ENCODE peak calls at places on chromosomes 5 and 9, in five cellular contexts. R is upper lobe of right lung, P is HAP-1, G is thoracic aorta, O is WERI-Rb-1. H is an unnamed sample.

GRCh38 chr9:127980056-127980705 is 608 bp downstream of the EEIG1 start:
- DNase-seq in R (peak; percentile 84), P (no peak), G (no peak), O (peak; percentile 60), H (no peak)

GRCh38 chr9:80699551-80699998 is 989.8 kb downstream of the TLE1 start:
- DNase-seq in R (no peak), P (no peak), G (no peak), O (no peak), H (no peak)

GRCh38 chr5:109191153-109191558 is 218.6 kb downstream of the PJA2 start:
- DNase-seq in R (no peak), P (no peak), G (no peak), O (no peak), H (no peak)

GRCh38 chr5:17248999-17249634 is 31.7 kb downstream of the BASP1 start:
- DNase-seq in R (no peak), P (no peak), G (no peak), O (no peak), H (no peak)

GRCh38 chr9:101486693-101487442 is 46.8 kb upstream of the RNF20 start:
- DNase-seq in R (peak; percentile 79), P (no peak), G (no peak), O (peak; percentile 67), H (no peak)

GRCh38 chr5:32462618-32463017 is 18.1 kb upstream of the ZFR start:
- DNase-seq in R (no peak), P (no peak), G (no peak), O (no peak), H (no peak)

GRCh38 chr9:77977210-77977611 is 54.4 kb downstream of the GNAQ start:
- DNase-seq in R (no peak), P (peak; percentile 63), G (no peak), O (peak; percentile 15), H (no peak)

GRCh38 chr5:88214655-88215054 is 54.0 kb downstream of the TMEM161B start:
- DNase-seq in R (no peak), P (no peak), G (no peak), O (no peak), H (no peak)

GRCh38 chr5:171577940-171578856 is 158.8 kb downstream of the FGF18 start:
- DNase-seq in R (no peak), P (no peak), G (no peak), O (peak; percentile 24), H (no peak)

GRCh38 chr5:90547072-90547536 is 11.5 kb upstream of the ADGRV1 start:
- DNase-seq in R (no peak), P (peak; percentile 25), G (no peak), O (no peak), H (no peak)

GRCh38 chr9:116979461-116979860 is 292.4 kb downstream of the TRIM32 start:
- DNase-seq in R (no peak), P (no peak), G (no peak), O (no peak), H (no peak)

GRCh38 chr5:40679998-40680681 is 425 bp downstream of the PTGER4 start:
- DNase-seq in R (peak; percentile 71), P (no peak), G (no peak), O (no peak), H (no peak)

GRCh38 chr5:54760182-54760935 is 225.0 kb downstream of the ESM1 start:
- DNase-seq in R (no peak), P (no peak), G (no peak), O (no peak), H (no peak)

GRCh38 chr5:124773291-124774001 is 27.0 kb upstream of the ZNF608 start:
- DNase-seq in R (no peak), P (peak; percentile 86), G (no peak), O (no peak), H (no peak)

GRCh38 chr5:81971086-81971693 is 633 bp upstream of the ATG10 start:
- DNase-seq in R (no peak), P (peak; percentile 20), G (no peak), O (no peak), H (no peak)

GRCh38 chr9:445033-445432 is 230.4 kb downstream of the DOCK8 start:
- DNase-seq in R (no peak), P (no peak), G (no peak), O (no peak), H (no peak)

GRCh38 chr9:32565967-32566366 is 7.0 kb downstream of the NDUFB6 start:
- DNase-seq in R (no peak), P (no peak), G (no peak), O (no peak), H (no peak)

GRCh38 chr5:38258319-38259061 is at the start of gene EGFLAM:
- DNase-seq in R (peak; percentile 65), P (peak; percentile 20), G (no peak), O (peak; percentile 91), H (no peak)

GRCh38 chr9:126055386-126055785 is 271.2 kb upstream of the MVB12B start:
- DNase-seq in R (peak; percentile 46), P (no peak), G (no peak), O (peak; percentile 55), H (no peak)

GRCh38 chr5:169636477-169637084 is 494 bp upstream of the DOCK2 start:
- DNase-seq in R (no peak), P (no peak), G (no peak), O (no peak), H (no peak)

GRCh38 chr5:76303917-76304316 is 99.2 kb upstream of the IQGAP2 start:
- DNase-seq in R (no peak), P (no peak), G (no peak), O (no peak), H (no peak)

GRCh38 chr9:113026200-113026599 is 14.2 kb upstream of the ZNF883 start:
- DNase-seq in R (no peak), P (no peak), G (no peak), O (no peak), H (no peak)

GRCh38 chr5:167773902-167774301 is 517.5 kb upstream of the WWC1 start:
- DNase-seq in R (no peak), P (no peak), G (no peak), O (no peak), H (no peak)

DNA sequence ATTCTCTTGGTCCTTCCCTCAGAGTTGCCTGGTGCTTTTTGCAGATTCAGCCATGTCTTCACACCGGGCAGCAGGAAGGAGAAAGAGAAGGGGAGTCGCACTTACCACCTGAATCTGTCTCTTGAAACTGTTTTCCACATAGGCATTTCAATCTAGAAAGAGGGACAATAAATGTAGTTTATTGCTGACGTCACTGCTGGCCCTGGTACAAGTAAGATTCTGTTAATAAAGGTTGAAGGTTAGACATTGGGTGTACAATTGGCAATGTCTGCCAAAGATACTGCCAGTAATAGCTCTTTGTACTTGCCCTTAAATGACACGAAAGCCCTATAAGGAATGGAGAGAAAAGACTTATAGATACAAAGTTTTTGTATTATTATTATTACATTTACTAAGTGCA is 72.8 kb downstream of the MEGF10 start:
- DNase-seq in R (no peak), P (no peak), G (no peak), O (no peak), H (no peak)
- H3K27me3 ChIP-seq in R (peaks cover 11% of the 10 kb centered on the region), P (peaks cover 10% of the 10 kb centered on the region), G (no peaks in the 10 kb centered on the region), O (no peaks in the 10 kb centered on the region), H (no peaks in the 10 kb centered on the region)

GRCh38 chr5:133792683-133793082 is 175.7 kb downstream of the C5orf15 start:
- DNase-seq in R (no peak), P (no peak), G (no peak), O (no peak), H (no peak)
- H3K27me3 ChIP-seq in R (no peaks in the 10 kb centered on the region), P (no peaks in the 10 kb centered on the region), G (no peaks in the 10 kb centered on the region), O (no peaks in the 10 kb centered on the region), H (no peaks in the 10 kb centered on the region)

DNA sequence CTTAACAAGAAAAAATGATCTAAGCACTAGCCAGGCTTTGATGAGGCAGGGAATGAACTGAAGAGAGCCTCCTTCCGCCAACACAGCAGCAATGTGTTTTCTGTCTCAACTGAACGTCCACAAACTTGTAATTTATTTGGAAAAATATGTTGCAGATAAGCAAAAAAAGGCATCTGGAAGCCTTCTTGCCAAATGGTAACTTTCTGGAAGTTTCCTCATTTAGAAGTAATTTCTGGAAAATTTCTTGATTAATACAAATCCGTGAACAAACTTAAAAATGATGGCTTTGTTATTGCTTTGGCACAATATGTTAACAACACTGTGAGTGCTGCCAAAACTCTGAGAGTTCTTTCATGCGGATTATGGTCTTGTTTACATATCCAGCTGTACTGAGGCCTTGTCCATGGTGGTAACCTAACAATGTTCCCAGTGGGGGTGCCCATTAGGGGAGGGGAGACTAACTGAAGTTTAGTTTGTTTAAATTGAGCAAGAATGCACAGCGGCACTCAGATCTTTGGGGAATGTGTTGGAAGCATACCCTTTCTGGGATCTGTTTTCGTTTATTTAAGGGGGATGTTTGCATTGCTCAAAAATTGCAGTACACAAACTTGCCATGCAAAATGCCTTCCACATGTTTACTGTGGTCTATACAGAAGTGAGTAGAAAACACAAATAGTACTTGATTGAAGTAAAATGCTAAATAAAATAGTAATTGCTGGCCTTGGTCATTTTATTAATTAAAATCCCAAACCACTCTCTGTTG is 334.7 kb downstream of the NR2F1-AS1 start:
- DNase-seq in R (no peak), P (no peak), G (no peak), O (no peak), H (no peak)
- H3K27me3 ChIP-seq in R (no peaks in the 10 kb centered on the region), P (no peaks in the 10 kb centered on the region), G (no peaks in the 10 kb centered on the region), O (no peaks in the 10 kb centered on the region), H (no peaks in the 10 kb centered on the region)

DNA sequence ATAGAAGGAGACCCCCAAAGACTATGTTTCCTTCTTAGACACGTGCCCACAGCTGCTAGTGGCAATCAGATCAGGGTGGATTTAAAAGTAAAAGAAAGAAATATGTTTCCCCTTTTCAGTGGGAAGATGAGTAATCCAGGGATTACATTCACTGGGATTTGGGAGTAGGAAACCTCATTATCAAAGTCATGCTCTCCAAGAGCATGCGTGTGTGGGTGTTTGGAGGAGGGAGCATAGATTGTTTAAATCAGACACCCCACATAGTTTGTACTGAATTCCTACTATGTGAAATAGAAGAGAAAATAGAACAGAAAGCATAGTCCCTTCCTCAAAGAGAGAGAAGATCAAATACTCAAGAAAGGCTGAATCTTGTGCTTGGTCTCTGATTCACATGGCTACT is 65.5 kb upstream of the TBCA start:
- DNase-seq in R (no peak), P (no peak), G (no peak), O (no peak), H (no peak)
- H3K27me3 ChIP-seq in R (peaks cover 25% of the 10 kb centered on the region), P (peaks cover 34% of the 10 kb centered on the region), G (no peaks in the 10 kb centered on the region), O (no peaks in the 10 kb centered on the region), H (peaks cover 35% of the 10 kb centered on the region)

DNA sequence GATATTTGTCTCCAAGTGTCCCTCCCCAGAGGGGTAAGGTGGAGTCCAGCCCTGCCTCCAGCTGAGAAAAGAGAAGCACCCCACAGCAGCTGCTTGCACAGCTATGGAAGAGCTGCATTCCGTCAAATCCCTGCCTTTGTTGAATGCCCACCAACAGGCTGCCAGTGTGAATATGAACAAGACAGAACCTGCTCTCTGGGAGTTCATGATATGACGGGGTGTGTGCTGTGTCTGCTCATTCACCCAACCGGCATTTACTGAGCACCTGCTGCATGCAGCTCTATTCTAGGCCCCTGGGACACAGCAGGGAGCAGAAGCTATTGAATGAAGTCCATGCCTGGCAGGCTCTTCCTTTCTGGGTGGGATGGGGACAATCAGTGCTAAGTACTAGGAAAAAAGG is 238.8 kb downstream of the GADD45G start:
- DNase-seq in R (peak; percentile 25), P (no peak), G (no peak), O (no peak), H (no peak)
- H3K27me3 ChIP-seq in R (no peaks in the 10 kb centered on the region), P (no peaks in the 10 kb centered on the region), G (no peaks in the 10 kb centered on the region), O (no peaks in the 10 kb centered on the region), H (no peaks in the 10 kb centered on the region)

H was measured in esophagus squamous epithelium.